ENCODE peak calls at places on chromosomes 7 and 10, in five cellular contexts. H, X, Q, R and I are unnamed samples.

GRCh38 chr7:133115596-133115995 is 33.7 kb upstream of the CHCHD3 start:
- DNase-seq in H (no peak), X (no peak), Q (no peak), R (no peak), I (no peak)

GRCh38 chr7:91289633-91290260 is 25.5 kb downstream of the FZD1 start:
- DNase-seq in H (no peak), X (no peak), Q (no peak), R (no peak), I (peak)

GRCh38 chr10:43355749-43356371 is 15.6 kb upstream of the FXYD4 start:
- DNase-seq in H (no peak), X (no peak), Q (no peak), R (no peak), I (no peak)

GRCh38 chr10:86899670-86900276 is 57.6 kb downstream of the MMRN2 start:
- DNase-seq in H (no peak), X (peak), Q (peak), R (peak), I (peak)

GRCh38 chr10:93715345-93715744 is 13.0 kb upstream of the FRA10AC1 start:
- DNase-seq in H (no peak), X (no peak), Q (no peak), R (no peak), I (no peak)

GRCh38 chr7:29508608-29509007 is 55.0 kb upstream of the PRR15 start:
- DNase-seq in H (no peak), X (no peak), Q (no peak), R (no peak), I (no peak)

GRCh38 chr10:15739437-15739970 is 19.8 kb upstream of the ITGA8 start:
- DNase-seq in H (no peak), X (no peak), Q (no peak), R (no peak), I (no peak)

GRCh38 chr7:90834771-90835170 is 238.7 kb downstream of the CDK14 start:
- DNase-seq in H (no peak), X (peak), Q (no peak), R (no peak), I (no peak)

GRCh38 chr7:46168671-46169383 is 247.8 kb upstream of the IGFBP3 start:
- DNase-seq in H (no peak), X (no peak), Q (no peak), R (no peak), I (no peak)

GRCh38 chr7:135692055-135692454 is 29.7 kb downstream of the STMP1 start:
- DNase-seq in H (no peak), X (no peak), Q (no peak), R (no peak), I (no peak)

GRCh38 chr10:70907619-70908425 is 19.5 kb upstream of the PCBD1 start:
- DNase-seq in H (no peak), X (no peak), Q (no peak), R (no peak), I (no peak)

GRCh38 chr10:127292888-127293287 is 96.5 kb upstream of the INSYN2A start:
- DNase-seq in H (no peak), X (no peak), Q (no peak), R (no peak), I (no peak)

GRCh38 chr7:81285142-81285871 is 366.5 kb upstream of the SEMA3C start:
- DNase-seq in H (no peak), X (no peak), Q (no peak), R (no peak), I (no peak)